ENCODE peak calls at places on chromosomes 2 and 18, in five cellular contexts. L is choroid plexus epithelial cell; W is NB4; G is chondrocyte; T is CD4-positive, alpha-beta T cell. R is an unnamed sample.

GRCh38 chr2:162011718-162012564 is 62.1 kb downstream of the DPP4 start:
- DNase-seq in W (no peak), G (no peak), L (no peak), T (peak), R (no peak)

GRCh38 chr2:126932966-126933555 is 34.4 kb downstream of the TEX51 start:
- DNase-seq in L (no peak), W (no peak), T (no peak), G (no peak), R (no peak)

GRCh38 chr18:22408059-22408458 is 9.7 kb downstream of the CTAGE1 start:
- DNase-seq in G (no peak), L (no peak), T (no peak), W (no peak), R (no peak)

GRCh38 chr2:48415765-48416515 is 114.0 kb upstream of the STON1 start:
- DNase-seq in G (no peak), T (no peak), L (peak), W (no peak), R (no peak)

GRCh38 chr2:70685771-70686171 is 82.2 kb downstream of the ADD2 start:
- DNase-seq in W (peak), G (no peak), L (no peak), T (no peak), R (no peak)

GRCh38 chr2:218852911-218853667 is 6.5 kb upstream of the WNT6 start:
- DNase-seq in W (peak), L (peak), G (no peak), T (peak), R (peak)

GRCh38 chr2:36586672-36587071 is 11.3 kb downstream of the FEZ2 start:
- DNase-seq in L (no peak), W (no peak), G (no peak), T (no peak), R (no peak)

GRCh38 chr18:72652990-72653593 is 109.0 kb upstream of the CBLN2 start:
- DNase-seq in G (no peak), L (peak), W (peak), T (no peak), R (no peak)

DNA sequence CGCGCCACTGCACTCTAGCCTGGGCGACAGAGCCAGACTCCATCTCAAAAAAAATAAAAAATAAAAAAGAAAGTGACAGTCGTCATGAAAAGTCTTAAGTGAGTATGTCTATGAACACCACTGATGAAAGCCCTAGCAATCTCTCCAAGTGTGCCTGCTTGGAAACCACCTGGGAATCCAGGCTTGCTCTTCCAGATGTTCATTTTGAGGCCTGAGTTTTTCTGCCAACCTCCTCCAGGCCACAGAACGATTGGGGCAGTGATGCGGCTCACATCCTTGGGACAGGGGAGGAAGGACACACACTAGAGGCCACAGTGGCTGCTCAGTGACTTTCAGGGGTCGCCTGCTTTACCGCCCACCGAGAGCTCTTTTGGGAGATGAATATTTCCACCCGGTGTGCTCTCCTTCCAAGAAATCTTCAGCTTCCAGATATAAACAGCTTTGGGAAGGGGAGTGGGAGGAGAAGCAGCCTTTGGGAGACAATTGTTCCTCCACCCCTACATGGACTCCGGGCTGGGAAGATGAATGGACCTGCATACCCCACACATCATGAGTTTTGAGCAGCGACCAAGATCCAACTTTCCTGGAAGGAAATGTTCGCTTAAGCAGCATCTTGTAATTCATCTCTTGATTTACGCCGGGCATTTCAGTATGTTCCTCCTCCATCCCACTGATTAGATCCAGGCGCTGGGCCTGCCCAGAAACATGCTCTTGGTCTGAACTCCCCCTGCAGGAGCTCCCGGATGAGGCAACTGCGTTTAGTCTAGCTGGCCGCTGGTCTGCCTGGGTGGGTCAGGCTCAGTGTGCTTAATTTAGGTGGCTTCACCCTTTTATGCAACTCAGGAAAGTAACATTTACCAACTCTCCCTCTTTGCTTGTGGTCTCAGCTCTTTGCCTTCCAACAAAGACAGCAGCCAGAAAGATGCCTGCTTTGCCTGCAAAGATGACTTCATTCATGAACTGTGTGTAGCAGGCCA is 6.2 kb upstream of the ARMC9 start:
- DNase-seq in W (peak), G (no peak), L (peak), T (no peak), R (no peak)
- TF ChIP-seq CTCF in W (peak), G (peak), L (peak), T (no peak), R (peak)

DNA sequence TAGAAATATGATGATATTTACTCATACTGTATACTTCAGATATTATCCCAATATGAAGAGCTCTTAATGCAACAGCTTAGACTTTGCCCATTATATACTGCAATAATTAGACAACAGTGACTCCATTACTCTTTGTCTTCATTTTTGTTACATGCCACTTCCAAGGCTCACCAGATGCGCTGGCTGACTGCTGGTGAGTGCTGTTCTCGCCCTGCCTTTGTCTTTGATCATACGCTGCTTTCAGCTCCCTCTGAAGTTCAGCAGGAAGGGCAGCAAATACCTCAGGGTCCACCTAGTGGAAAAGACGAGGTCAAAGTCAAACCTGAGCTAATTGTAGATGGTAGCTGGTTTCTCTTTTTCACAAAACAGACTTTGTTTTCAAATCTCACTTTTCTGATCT is 66.3 kb downstream of the EIF5B start:
- DNase-seq in T (no peak), L (peak), W (no peak), G (no peak), R (no peak)
- TF ChIP-seq CTCF in T (no peak), L (peak), W (no peak), G (no peak), R (no peak)

DNA sequence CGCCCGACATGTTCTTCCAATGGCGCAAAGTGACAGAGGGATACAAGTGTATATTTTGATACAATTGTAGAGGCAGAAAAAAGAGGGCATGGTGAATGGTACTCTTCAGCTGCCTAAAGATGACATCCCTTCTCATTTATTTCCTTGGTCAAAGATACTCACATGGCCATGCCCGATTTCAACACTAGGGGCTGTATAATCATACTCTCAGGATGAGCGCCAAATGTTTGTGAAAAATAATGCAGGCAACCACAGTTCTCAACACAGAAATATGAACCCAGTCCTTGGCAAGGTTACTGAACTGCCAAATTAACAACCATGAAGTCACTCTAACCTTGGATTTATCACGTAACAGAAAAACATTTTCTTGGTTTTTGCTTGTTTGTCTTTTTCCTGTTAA is 204.4 kb downstream of the CCDC102B start:
- DNase-seq in G (no peak), W (peak), T (no peak), L (no peak), R (no peak)
- TF ChIP-seq CTCF in G (peak), W (peak), T (no peak), L (peak), R (no peak)

GRCh38 chr2:64376926-64377325 is 77.0 kb upstream of the LGALSL start:
- DNase-seq in W (no peak), L (no peak), G (no peak), T (no peak), R (no peak)
- TF ChIP-seq CTCF in W (no peak), L (no peak), G (no peak), T (no peak), R (no peak)

GRCh38 chr2:98900721-98901120 is 35.3 kb downstream of the CRACDL start:
- DNase-seq in T (no peak), W (no peak), L (no peak), G (no peak), R (no peak)

GRCh38 chr2:98898423-98898841 is 37.6 kb downstream of the CRACDL start:
- DNase-seq in T (no peak), W (no peak), L (no peak), G (no peak), R (no peak)

GRCh38 chr2:98897746-98898145 is 38.3 kb downstream of the CRACDL start:
- DNase-seq in L (no peak), G (no peak), W (no peak), T (no peak), R (no peak)

GRCh38 chr2:98901291-98901690 is 34.7 kb downstream of the CRACDL start:
- DNase-seq in W (no peak), T (no peak), G (no peak), L (no peak), R (no peak)

DNA sequence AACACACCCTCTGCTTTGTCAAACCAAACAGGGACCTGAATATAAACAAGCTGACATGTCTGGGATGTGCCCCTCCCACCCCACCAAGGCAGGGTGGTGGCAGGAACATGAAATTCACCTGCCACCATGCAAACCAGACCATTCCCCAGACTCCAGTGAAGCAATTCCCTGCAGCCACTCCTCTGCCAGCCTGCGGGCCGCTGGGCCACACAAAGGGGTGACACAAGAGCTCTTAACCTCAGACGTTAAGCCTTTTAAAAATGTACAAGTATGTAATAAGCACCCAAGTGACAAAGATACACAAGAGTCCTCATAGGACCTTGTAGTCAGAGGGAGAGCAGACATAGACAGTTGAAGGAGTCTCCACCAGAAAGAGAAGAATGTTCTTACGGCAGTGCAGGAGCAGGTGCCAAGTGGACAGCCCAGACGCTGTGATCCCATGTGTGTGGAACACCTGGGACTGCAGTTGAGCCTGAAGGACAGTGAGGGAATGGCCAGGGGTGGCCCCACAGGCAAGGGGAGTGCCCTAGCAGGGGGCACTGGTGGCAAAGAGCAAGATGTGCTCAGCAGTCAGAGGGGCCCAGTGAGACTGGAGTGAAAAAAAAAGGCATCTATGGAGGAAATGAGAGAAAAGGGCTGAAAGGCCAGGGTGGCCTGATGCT is 36.9 kb downstream of the CRACDL start:
- DNase-seq in L (no peak), W (no peak), G (no peak), T (no peak), R (no peak)
- TF ChIP-seq CTCF in L (no peak), W (no peak), G (no peak), T (no peak), R (no peak)

DNA sequence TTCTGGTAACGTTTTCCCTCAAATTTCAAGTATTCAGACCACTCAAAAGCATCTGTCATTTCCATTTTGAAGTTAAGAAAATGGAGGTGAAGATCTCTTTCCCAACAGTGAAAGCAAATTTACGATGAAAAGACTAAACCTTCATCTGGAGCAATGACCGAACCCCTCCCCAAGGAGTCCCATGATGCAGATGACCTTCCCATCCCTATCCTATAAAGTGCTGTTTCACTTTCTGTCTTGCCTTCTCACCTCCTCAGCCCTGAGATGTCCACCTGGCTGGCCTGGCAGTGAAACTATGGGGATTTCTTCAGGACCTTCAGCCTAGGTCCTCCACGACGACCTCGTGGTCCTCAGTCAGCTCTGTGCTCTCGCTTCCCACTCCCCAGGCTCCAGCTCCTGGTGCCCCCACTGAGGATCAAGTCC is 925 bp upstream of the NPC1 start:
- DNase-seq in G (no peak), L (no peak), T (no peak), W (no peak), R (no peak)
- TF ChIP-seq CTCF in G (peak), L (no peak), T (peak), W (no peak), R (no peak)

GRCh38 chr2:29394311-29394710 is 279.1 kb downstream of the CLIP4 start:
- DNase-seq in L (no peak), T (no peak), W (no peak), G (no peak), R (no peak)

GRCh38 chr2:29398384-29399237 is 283.4 kb downstream of the CLIP4 start:
- DNase-seq in L (peak), G (no peak), T (no peak), W (no peak), R (no peak)

GRCh38 chr2:29397039-29397438 is 281.8 kb downstream of the CLIP4 start:
- DNase-seq in G (no peak), T (no peak), W (no peak), L (no peak), R (no peak)

GRCh38 chr2:29393676-29394075 is 278.5 kb downstream of the CLIP4 start:
- DNase-seq in W (no peak), L (no peak), T (no peak), G (no peak), R (no peak)

DNA sequence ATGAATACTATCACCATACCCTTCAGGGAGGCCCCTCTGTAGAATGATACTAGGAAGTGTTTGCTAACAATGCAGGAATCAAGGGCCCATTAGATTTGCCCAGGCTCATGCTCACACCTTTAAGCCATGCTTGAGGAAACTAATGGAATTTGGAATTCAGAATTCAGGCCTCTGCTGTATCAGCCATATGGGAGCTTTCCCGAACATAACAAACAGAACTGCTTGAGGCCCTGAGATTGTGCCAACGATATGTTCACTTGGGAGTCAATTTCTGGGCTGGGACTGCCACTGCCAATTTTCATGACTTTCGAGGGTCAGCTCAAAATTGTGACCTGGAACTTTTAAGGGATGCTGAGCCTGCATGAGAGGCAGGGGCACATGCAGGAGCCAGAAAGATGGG is 282.5 kb downstream of the CLIP4 start:
- DNase-seq in G (no peak), L (no peak), W (no peak), T (no peak), R (no peak)
- TF ChIP-seq CTCF in G (no peak), L (no peak), W (no peak), T (no peak), R (no peak)

DNA sequence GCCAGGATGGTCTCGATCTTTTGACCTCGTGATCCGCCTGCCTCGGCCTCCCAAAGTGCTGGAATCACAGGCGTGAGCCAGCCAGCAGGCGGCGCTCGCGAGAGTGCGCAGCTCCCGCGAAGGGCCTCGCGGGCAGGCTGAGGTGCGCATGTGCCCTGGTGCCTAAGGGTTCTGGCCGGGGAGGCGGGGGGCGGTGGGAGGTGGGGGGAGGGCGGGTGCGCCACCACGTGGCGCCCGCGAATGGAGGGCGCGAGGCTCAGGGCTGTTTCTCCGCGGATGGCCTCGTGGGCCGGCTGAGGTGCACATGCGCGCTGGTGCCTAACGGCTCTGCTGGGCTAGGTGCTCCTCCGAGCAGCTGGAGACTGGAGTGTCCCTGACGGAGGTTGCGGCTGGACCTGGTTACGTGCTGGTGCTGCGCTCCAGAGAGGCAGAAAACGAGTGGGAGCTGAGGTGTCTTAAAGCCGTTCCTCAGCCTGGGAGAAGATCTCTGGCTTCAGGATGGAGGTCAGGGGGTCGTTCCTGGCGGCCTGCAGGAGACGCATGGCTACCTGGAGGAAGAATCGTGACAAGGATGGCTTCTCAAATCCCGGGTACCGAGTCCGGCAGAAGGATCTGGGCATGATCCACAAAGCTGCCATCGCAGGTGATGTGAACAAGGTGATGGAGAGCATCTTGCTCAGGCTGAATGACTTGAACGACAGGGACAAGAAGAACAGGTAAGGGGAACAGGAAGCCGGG is at the start of gene ANKRD62:
- DNase-seq in G (peak), W (no peak), L (no peak), T (no peak), R (no peak)
- TF ChIP-seq CTCF in G (no peak), W (no peak), L (no peak), T (no peak), R (no peak)

R was measured in omental fat pad.